ENCODE peak calls at places on chromosome 17, in five cellular contexts. Q is cardiac muscle cell, W is sigmoid colon, Z is H1, I is HCT116. U is an unnamed sample. For H3K4me1, the result is how much of the 10 kb centered on the place peaks cover.

GRCh38 chr17:28738680-28739384 is 5.0 kb upstream of the TRAF4 start:
- DNase-seq in Q (no peak), Z (no peak), W (no peak), I (no peak), U (no peak)

GRCh38 chr17:15236281-15237105 is 28.6 kb downstream of the PMP22 start:
- DNase-seq in Q (no peak), I (no peak), Z (no peak), W (no peak), U (no peak)

GRCh38 chr17:42026821-42027539 is 7.1 kb downstream of the NKIRAS2 start:
- DNase-seq in I (no peak), W (no peak), Z (no peak), Q (no peak), U (no peak)

GRCh38 chr17:79473111-79473835 is 137.6 kb downstream of the RBFOX3 start:
- DNase-seq in Z (no peak), W (no peak), I (no peak), Q (no peak), U (no peak)

GRCh38 chr17:32870027-32870670 is 6.8 kb downstream of the MYO1D start:
- DNase-seq in W (no peak), Q (no peak), Z (no peak), I (no peak), U (no peak)

GRCh38 chr17:19264681-19265080 is 27.5 kb downstream of the EPN2 start:
- DNase-seq in W (no peak), Z (no peak), I (no peak), Q (no peak), U (no peak)

GRCh38 chr17:80166446-80166845 is 3.4 kb upstream of the CARD14 start:
- DNase-seq in I (no peak), Q (no peak), W (no peak), Z (no peak), U (no peak)

GRCh38 chr17:17146791-17147406 is 59.2 kb downstream of the PLD6 start:
- DNase-seq in Z (no peak), I (peak), Q (no peak), W (no peak), U (peak)

GRCh38 chr17:2794116-2794803 is 2.0 kb upstream of the RAP1GAP2 start:
- DNase-seq in Q (no peak), Z (no peak), I (no peak), W (no peak), U (no peak)

GRCh38 chr17:49667854-49668253 is 10.0 kb downstream of the SPOP start:
- DNase-seq in Q (no peak), Z (no peak), I (no peak), W (no peak), U (no peak)

GRCh38 chr17:44902135-44902760 is 3.0 kb upstream of the EFTUD2 start:
- DNase-seq in Q (no peak), I (no peak), Z (no peak), W (no peak), U (no peak)

GRCh38 chr17:15657868-15658775 is 26.0 kb downstream of the TRIM16 start:
- DNase-seq in I (peak), W (no peak), Q (no peak), Z (no peak), U (no peak)

GRCh38 chr17:18184143-18185007 is 747 bp downstream of the ALKBH5 start:
- DNase-seq in I (no peak), W (peak), Q (peak), Z (no peak), U (peak)

GRCh38 chr17:12859520-12859919 is 70.2 kb downstream of the ARHGAP44 start:
- DNase-seq in Q (no peak), I (no peak), Z (no peak), W (no peak), U (no peak)

GRCh38 chr17:76139801-76140660 is 1.0 kb downstream of the FOXJ1 start:
- DNase-seq in Z (no peak), I (no peak), Q (no peak), W (no peak), U (no peak)

GRCh38 chr17:82346342-82347300 is 12.4 kb upstream of the TEX19 start:
- DNase-seq in Z (no peak), Q (no peak), I (no peak), W (no peak), U (no peak)

GRCh38 chr17:10177921-10178788 is 20.3 kb downstream of the GAS7 start:
- DNase-seq in I (no peak), Q (no peak), Z (peak), W (no peak), U (no peak)

GRCh38 chr17:72136692-72137550 is 16.1 kb downstream of the SOX9 start:
- DNase-seq in Z (no peak), I (peak), W (no peak), Q (no peak), U (no peak)

GRCh38 chr17:80999224-81000088 is 7.8 kb downstream of the CHMP6 start:
- DNase-seq in Z (no peak), W (no peak), I (no peak), Q (no peak), U (peak)

GRCh38 chr17:81537856-81538555 is 9.8 kb downstream of the FSCN2 start:
- DNase-seq in W (no peak), Q (peak), Z (no peak), I (no peak), U (peak)

GRCh38 chr17:63785556-63785955 is 11.6 kb downstream of the DDX42 start:
- DNase-seq in Z (no peak), W (no peak), Q (no peak), I (no peak), U (no peak)

GRCh38 chr17:17424552-17424951 is 52.2 kb upstream of the MED9 start:
- DNase-seq in Z (no peak), I (no peak), Q (no peak), W (no peak), U (no peak)

GRCh38 chr17:49513616-49514373 is 18.7 kb downstream of the NGFR start:
- DNase-seq in Q (no peak), Z (no peak), W (peak), I (no peak), U (no peak)

GRCh38 chr17:4235372-4236279 is 28.2 kb downstream of the ANKFY1 start:
- DNase-seq in Z (no peak), W (no peak), Q (no peak), I (no peak), U (no peak)

GRCh38 chr17:41415833-41416335 is 8.5 kb downstream of the KRT37 start:
- DNase-seq in Z (no peak), W (no peak), I (no peak), Q (no peak), U (no peak)

GRCh38 chr17:18889658-18890057 is 31.7 kb downstream of the PRPSAP2 start:
- DNase-seq in I (no peak), Z (no peak), Q (no peak), W (no peak), U (no peak)

GRCh38 chr17:161481-161880 is 20.0 kb downstream of the DOC2B start:
- DNase-seq in Z (no peak), I (no peak), Q (no peak), W (no peak), U (no peak)

GRCh38 chr17:165939-166338 is 15.5 kb downstream of the DOC2B start:
- DNase-seq in Q (no peak), W (no peak), Z (no peak), I (no peak), U (no peak)

GRCh38 chr17:164536-165235 is 16.8 kb downstream of the DOC2B start:
- DNase-seq in I (no peak), Z (no peak), Q (peak), W (no peak), U (peak)

GRCh38 chr17:162689-163088 is 18.8 kb downstream of the DOC2B start:
- DNase-seq in Q (no peak), W (no peak), Z (no peak), I (no peak), U (no peak)

GRCh38 chr17:163514-164103 is 17.8 kb downstream of the DOC2B start:
- DNase-seq in I (no peak), Q (no peak), Z (no peak), W (no peak), U (no peak)
- TF ChIP-seq CTCF in I (no peak), Q (peak), Z (peak), W (no peak), U (no peak)

DNA sequence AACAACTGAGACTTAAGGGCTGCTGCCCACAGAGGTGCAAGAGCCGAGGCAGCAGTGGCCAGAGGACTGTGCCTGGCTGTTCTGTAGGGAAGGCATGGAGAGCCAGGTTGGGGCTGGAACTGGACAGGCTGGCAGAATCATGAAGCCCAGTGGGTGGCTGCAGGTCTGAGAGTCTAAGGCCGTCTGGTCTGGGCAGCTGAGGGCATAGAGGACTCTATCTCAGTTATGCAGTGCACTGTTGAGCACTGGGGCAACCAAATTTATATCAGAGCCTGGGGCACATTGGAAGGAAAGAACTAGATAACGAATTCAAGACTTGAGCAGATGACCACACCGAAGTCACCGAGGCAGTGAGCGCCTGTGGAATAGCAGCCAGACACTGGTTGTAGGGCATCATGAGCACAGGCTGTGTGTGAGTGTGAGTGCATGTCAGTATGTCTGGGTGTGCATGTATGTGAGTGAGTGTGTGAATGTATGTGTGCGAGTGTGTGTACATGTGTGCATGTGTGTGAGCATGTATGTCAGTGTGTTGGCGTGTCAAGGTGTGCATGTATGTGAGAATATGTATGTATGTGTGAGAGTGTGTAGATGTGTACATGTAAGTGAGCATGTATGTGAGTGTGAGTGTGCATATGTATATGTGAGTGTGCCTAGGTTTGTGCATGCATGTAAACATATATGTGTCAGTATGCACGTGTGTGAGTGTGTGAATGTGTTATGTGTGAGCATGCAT is 36.9 kb downstream of the RGS9 start:
- DNase-seq in Q (no peak), Z (no peak), W (no peak), I (no peak), U (peak)
- H3K4me1 ChIP-seq in Q (under half), Z (under half), W (under half), I (under half), U (under half)

GRCh38 chr17:40182606-40183005 is 5.3 kb downstream of the RAPGEFL1 start:
- DNase-seq in Z (no peak), W (no peak), Q (peak), I (no peak), U (no peak)
- TF ChIP-seq CTCF in Z (no peak), W (no peak), Q (no peak), I (no peak), U (no peak)

GRCh38 chr17:77472837-77473214 is 332.1 kb downstream of the SEC14L1 start:
- DNase-seq in Z (no peak), I (no peak), W (no peak), Q (no peak), U (no peak)

GRCh38 chr17:77470800-77471733 is 330.3 kb downstream of the SEC14L1 start:
- DNase-seq in W (no peak), Q (peak), Z (no peak), I (peak), U (peak)

GRCh38 chr17:77473615-77474226 is 333.0 kb downstream of the SEC14L1 start:
- DNase-seq in W (no peak), Q (no peak), I (peak), Z (no peak), U (no peak)

GRCh38 chr17:77470330-77470786 is 329.6 kb downstream of the SEC14L1 start:
- DNase-seq in Z (no peak), W (no peak), I (no peak), Q (no peak), U (no peak)

GRCh38 chr17:77471984-77472836 is 331.4 kb downstream of the SEC14L1 start:
- DNase-seq in Q (peak), I (no peak), Z (no peak), W (peak), U (peak)
- H3K4me1 ChIP-seq in Q (half or more), I (half or more), Z (under half), W (half or more), U (half or more)

GRCh38 chr17:8875957-8876356 is 8.5 kb upstream of the PIK3R6 start:
- DNase-seq in Z (no peak), Q (no peak), I (no peak), W (no peak), U (no peak)

GRCh38 chr17:8875416-8875815 is 7.9 kb upstream of the PIK3R6 start:
- DNase-seq in Z (no peak), Q (no peak), W (no peak), I (no peak), U (no peak)

GRCh38 chr17:8881606-8882005 is 14.1 kb upstream of the PIK3R6 start:
- DNase-seq in I (no peak), Q (no peak), Z (no peak), W (no peak), U (no peak)

GRCh38 chr17:8880466-8880865 is 13.0 kb upstream of the PIK3R6 start:
- DNase-seq in I (no peak), Z (no peak), W (no peak), Q (no peak), U (no peak)

GRCh38 chr17:8877984-8878383 is 10.5 kb upstream of the PIK3R6 start:
- DNase-seq in W (no peak), I (no peak), Q (no peak), Z (no peak), U (no peak)
- TF ChIP-seq CTCF in W (no peak), I (no peak), Q (no peak), Z (no peak), U (no peak)

GRCh38 chr17:55161935-55162555 is 102.7 kb upstream of the HLF start:
- DNase-seq in W (no peak), I (peak), Q (no peak), Z (no peak), U (no peak)
- H3K4me1 ChIP-seq in W (under half), I (under half), Q (under half), Z (under half), U (under half)

DNA sequence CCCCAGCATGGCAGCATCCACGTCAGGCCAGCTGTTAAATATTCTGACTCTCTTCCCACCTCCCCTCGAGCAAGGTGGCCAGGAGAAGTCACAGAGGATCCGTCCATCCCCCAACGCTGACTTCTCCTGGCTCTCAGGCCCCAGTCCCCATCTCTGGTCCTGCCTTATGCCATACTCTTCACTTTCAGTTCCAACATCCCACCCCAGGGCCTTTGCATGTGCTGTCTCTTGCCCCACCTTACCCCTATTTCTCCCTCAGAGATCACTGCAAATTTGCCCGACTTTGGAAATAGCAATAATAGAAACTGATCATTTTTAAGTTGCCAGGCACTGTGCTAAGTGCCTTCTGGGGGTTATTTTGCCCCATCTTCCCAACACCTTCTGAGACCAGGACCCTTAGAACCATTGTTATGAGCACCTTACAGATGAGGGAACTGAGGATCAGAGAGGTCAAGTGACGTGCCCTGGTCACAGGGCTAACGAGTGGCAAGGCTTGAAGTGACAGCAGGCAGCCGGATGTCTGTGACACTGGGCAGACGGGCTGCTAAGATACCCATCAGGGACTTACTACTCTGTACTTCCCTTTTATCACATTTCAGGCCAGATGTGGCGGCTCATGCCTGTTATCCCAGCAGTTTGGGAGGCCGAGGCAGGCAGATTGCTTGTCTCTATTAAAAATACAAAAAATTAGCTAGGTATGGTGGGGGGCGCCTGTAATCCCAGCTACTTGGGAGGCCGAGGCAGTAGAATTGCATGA is 17.7 kb downstream of the HID1 start:
- DNase-seq in I (no peak), Q (no peak), W (no peak), Z (no peak), U (no peak)
- TF ChIP-seq CTCF in I (no peak), Q (no peak), W (no peak), Z (no peak), U (no peak)

GRCh38 chr17:77315551-77316190 is 174.9 kb downstream of the SEC14L1 start:
- DNase-seq in Z (no peak), Q (no peak), I (no peak), W (peak), U (peak)

GRCh38 chr17:77318021-77318420 is 177.3 kb downstream of the SEC14L1 start:
- DNase-seq in W (peak), I (no peak), Q (no peak), Z (no peak), U (no peak)

GRCh38 chr17:77316191-77316641 is 175.4 kb downstream of the SEC14L1 start:
- DNase-seq in W (peak), Z (peak), Q (peak), I (no peak), U (no peak)

GRCh38 chr17:77316651-77317050 is 175.9 kb downstream of the SEC14L1 start:
- DNase-seq in I (no peak), W (no peak), Q (no peak), Z (no peak), U (no peak)

GRCh38 chr17:77317091-77317519 is 176.3 kb downstream of the SEC14L1 start:
- DNase-seq in I (no peak), Q (no peak), W (peak), Z (no peak), U (no peak)
- H3K4me1 ChIP-seq in I (under half), Q (under half), W (half or more), Z (under half), U (under half)

U was measured in BE2C.